ENCODE peak calls at places on chromosomes 7 and 10, in nine cellular contexts. U is mesendoderm, G is psoas muscle, M is fibroblast of lung, D is heart right ventricle, B is mammary epithelial cell, F is neuronal stem cell, Y is HL-60, V is mesenchymal stem cell. C is an unnamed sample.

GRCh38 chr7:154473360-154473759 is 421.2 kb downstream of the DPP6 start:
- DNase-seq in F (no peak), V (no peak), U (no peak), Y (no peak), D (no peak), G (no peak), M (no peak), B (no peak), C (no peak)

GRCh38 chr10:75596930-75597629 is 165.7 kb downstream of the LRMDA start:
- DNase-seq in B (no peak), F (no peak), U (no peak), V (no peak), M (no peak), G (no peak), D (no peak), Y (no peak), C (no peak)

GRCh38 chr7:105439174-105439893 is 50.6 kb upstream of the SRPK2 start:
- DNase-seq in U (peak; percentile 64), M (peak; percentile 92), V (peak; percentile 51), D (no peak), F (no peak), G (no peak), B (peak; percentile 95), Y (no peak), C (no peak)

GRCh38 chr10:46223064-46223480 is 63.7 kb upstream of the ANTXRL start:
- DNase-seq in M (no peak), Y (no peak), G (no peak), V (no peak), B (no peak), F (no peak), D (no peak), U (no peak), C (no peak)

GRCh38 chr7:78020131-78020873 is 221.7 kb downstream of the PHTF2 start:
- DNase-seq in V (peak; percentile 83), G (peak; percentile 23), D (no peak), B (peak; percentile 60), M (peak; percentile 77), Y (peak; percentile 33), U (peak; percentile 83), F (peak; percentile 41), C (peak; percentile 46)

GRCh38 chr10:15245530-15245929 is 77.0 kb upstream of the NMT2 start:
- DNase-seq in V (peak; percentile 8), D (no peak), F (no peak), M (no peak), U (peak; percentile 64), G (no peak), B (no peak), Y (no peak), C (no peak)

GRCh38 chr10:125263551-125263950 is 103.2 kb upstream of the CTBP2 start:
- DNase-seq in B (peak; percentile 86), M (peak; percentile 75), U (peak; percentile 97), F (no peak), G (no peak), Y (no peak), D (no peak), V (no peak), C (no peak)

GRCh38 chr10:119595134-119595714 is 1.5 kb downstream of the TIAL1 start:
- DNase-seq in Y (no peak), V (peak; percentile 62), B (peak; percentile 60), U (peak; percentile 55), M (peak; percentile 71), G (no peak), F (peak; percentile 20), D (no peak), C (no peak)

GRCh38 chr10:43679509-43679908 is 30.8 kb upstream of the ZNF32 start:
- DNase-seq in F (no peak), V (no peak), B (peak; percentile 16), D (peak; percentile 74), G (peak; percentile 67), M (peak; percentile 55), Y (no peak), U (no peak), C (peak; percentile 83)

GRCh38 chr10:76303682-76304316 is 872.4 kb downstream of the LRMDA start:
- DNase-seq in V (peak; percentile 89), F (peak; percentile 65), U (peak; percentile 91), Y (no peak), B (peak; percentile 51), D (peak; percentile 59), M (peak; percentile 82), G (peak; percentile 52), C (peak; percentile 61)

GRCh38 chr7:113421696-113422330 is 303.5 kb upstream of the SMIM30 start:
- DNase-seq in D (peak; percentile 31), Y (peak; percentile 41), V (peak; percentile 78), F (peak; percentile 59), G (peak; percentile 51), M (peak; percentile 68), U (peak; percentile 93), B (peak; percentile 66), C (peak; percentile 50)

GRCh38 chr10:86047588-86047987 is 319.0 kb downstream of the GRID1 start:
- DNase-seq in D (no peak), U (no peak), F (no peak), M (no peak), Y (no peak), B (no peak), G (no peak), V (no peak), C (no peak)

GRCh38 chr7:56091591-56091990 is 1.2 kb downstream of the PHKG1 start:
- DNase-seq in D (peak; percentile 70), M (peak; percentile 7), B (no peak), V (no peak), U (peak; percentile 7), G (peak; percentile 74), F (no peak), Y (no peak), C (peak; percentile 89)

GRCh38 chr7:56086761-56087160 is 6.0 kb downstream of the PHKG1 start:
- DNase-seq in B (no peak), D (no peak), M (no peak), U (no peak), V (no peak), F (no peak), Y (no peak), G (no peak), C (no peak)

GRCh38 chr7:56083150-56083785 is 9.5 kb downstream of the PHKG1 start:
- DNase-seq in U (no peak), F (no peak), V (no peak), M (no peak), D (peak; percentile 72), Y (no peak), B (no peak), G (peak; percentile 71), C (peak; percentile 24)

GRCh38 chr7:56092789-56093531 is at the start of gene PHKG1:
- DNase-seq in D (peak; percentile 89), F (no peak), Y (no peak), V (peak; percentile 29), U (peak; percentile 48), G (peak; percentile 87), B (peak; percentile 42), M (peak; percentile 80), C (peak; percentile 69)

GRCh38 chr7:56087445-56087844 is 5.3 kb downstream of the PHKG1 start:
- DNase-seq in V (no peak), U (no peak), D (no peak), G (no peak), M (no peak), F (no peak), B (no peak), Y (no peak), C (no peak)
- H3K27ac ChIP-seq in V (no peak overlapping the region), U (no peak overlapping the region), D (no peak overlapping the region), G (peak overlapping the region; percentile 38), M (no peak overlapping the region), F (no peak overlapping the region), B (no peak overlapping the region), Y (no peak overlapping the region), C (no peak overlapping the region)

GRCh38 chr7:76244781-76245391 is 43.2 kb downstream of the SRRM3 start:
- DNase-seq in G (no peak), Y (no peak), V (no peak), U (no peak), B (no peak), M (no peak), D (no peak), F (no peak), C (no peak)
- H3K27ac ChIP-seq in G (no peak overlapping the region), Y (no peak overlapping the region), V (no peak overlapping the region), U (no peak overlapping the region), B (no peak overlapping the region), M (no peak overlapping the region), D (no peak overlapping the region), F (no peak overlapping the region), C (no peak overlapping the region)

GRCh38 chr7:143283344-143283743 is 1.4 kb upstream of the TMEM139 start:
- DNase-seq in D (no peak), F (no peak), M (no peak), B (no peak), Y (no peak), U (peak; percentile 31), G (no peak), V (no peak), C (no peak)
- H3K27ac ChIP-seq in D (peak overlapping the region; percentile 99), F (no peak overlapping the region), M (no peak overlapping the region), B (no peak overlapping the region), Y (no peak overlapping the region), U (no peak overlapping the region), G (no peak overlapping the region), V (no peak overlapping the region), C (peak overlapping the region; percentile 45)

GRCh38 chr10:79436066-79436849 is 9.2 kb downstream of the ZCCHC24 start:
- DNase-seq in U (no peak), Y (no peak), V (no peak), F (no peak), D (no peak), B (no peak), G (no peak), M (no peak), C (no peak)
- H3K27ac ChIP-seq in U (no peak overlapping the region), Y (no peak overlapping the region), V (peak overlapping the region; percentile 73), F (no peak overlapping the region), D (peak overlapping the region; percentile 94), B (no peak overlapping the region), G (peak overlapping the region; percentile 90), M (peak overlapping the region; percentile 85), C (peak overlapping the region; percentile 84)

GRCh38 chr10:7491230-7491629 is 80.4 kb upstream of the SFMBT2 start:
- DNase-seq in B (no peak), M (no peak), D (no peak), G (no peak), Y (no peak), U (no peak), F (no peak), V (no peak), C (no peak)
- H3K27ac ChIP-seq in B (no peak overlapping the region), M (no peak overlapping the region), D (no peak overlapping the region), G (no peak overlapping the region), Y (no peak overlapping the region), U (no peak overlapping the region), F (no peak overlapping the region), V (no peak overlapping the region), C (no peak overlapping the region)

C was measured in caudate nucleus.